ENCODE peak calls at places on chromosomes 3 and 15, in ten cellular contexts. M, C, I, V, P, S, L, T, D and N are unnamed samples.

GRCh38 chr3:149771652-149772271 is 19.5 kb upstream of the COMMD2 start:
- DNase-seq in T (peak; percentile 43), I (peak; percentile 59), L (peak; percentile 63), S (no peak), M (no peak), P (peak; percentile 44), V (peak; percentile 58), C (peak; percentile 57), D (no peak), N (no peak)

GRCh38 chr15:31268911-31269784 is 57.5 kb upstream of the KLF13 start:
- DNase-seq in C (peak; percentile 6), S (no peak), T (peak; percentile 46), P (peak; percentile 3), D (peak; percentile 66), M (no peak), V (no peak), L (peak; percentile 41), I (no peak), N (no peak)

GRCh38 chr15:70585707-70586034 is 177.7 kb downstream of the UACA start:
- DNase-seq in S (no peak), D (no peak), C (no peak), T (no peak), M (no peak), I (no peak), L (peak; percentile 27), V (no peak), P (no peak), N (no peak)

GRCh38 chr3:111747490-111747889 is 111.6 kb upstream of the PHLDB2 start:
- DNase-seq in I (no peak), S (no peak), P (no peak), D (no peak), T (no peak), V (peak; percentile 40), C (no peak), M (no peak), L (no peak), N (no peak)

GRCh38 chr3:195757371-195757770 is 36.6 kb downstream of the MUC20 start:
- DNase-seq in I (no peak), D (peak; percentile 54), V (peak; percentile 49), M (no peak), P (no peak), S (no peak), T (no peak), C (no peak), L (no peak), N (no peak)

GRCh38 chr3:39142067-39142466 is 11.3 kb downstream of the CSRNP1 start:
- DNase-seq in T (peak; percentile 73), M (no peak), P (peak; percentile 46), D (no peak), S (no peak), L (no peak), V (no peak), C (no peak), I (no peak), N (no peak)

GRCh38 chr3:15647629-15648167 is 46.2 kb downstream of the BTD start:
- DNase-seq in T (peak; percentile 54), L (no peak), M (no peak), I (no peak), P (no peak), D (no peak), S (peak; percentile 94), C (peak; percentile 74), V (peak; percentile 98), N (no peak)

GRCh38 chr15:32870240-32871033 is 152.6 kb downstream of the GREM1 start:
- DNase-seq in S (peak; percentile 60), I (no peak), M (no peak), P (no peak), L (no peak), T (peak; percentile 29), C (no peak), V (no peak), D (no peak), N (no peak)

GRCh38 chr3:139441656-139442055 is 34.7 kb downstream of the RBP2 start:
- DNase-seq in V (no peak), C (no peak), I (no peak), D (no peak), L (no peak), P (no peak), T (no peak), M (no peak), S (no peak), N (no peak)

GRCh38 chr3:171013822-171014748 is 12.4 kb downstream of the SLC2A2 start:
- DNase-seq in L (peak; percentile 73), V (no peak), I (no peak), P (no peak), T (no peak), S (no peak), D (no peak), C (no peak), M (no peak), N (no peak)

GRCh38 chr3:117052356-117052755 is 342.8 kb downstream of the TUSC7 start:
- DNase-seq in P (no peak), I (no peak), D (no peak), C (no peak), V (peak; percentile 76), L (no peak), T (no peak), M (no peak), S (no peak), N (no peak)

GRCh38 chr3:180179562-180179961 is 142.8 kb upstream of the PEX5L start:
- DNase-seq in I (no peak), V (no peak), L (no peak), M (no peak), C (no peak), S (no peak), D (no peak), P (no peak), T (no peak), N (no peak)

GRCh38 chr3:194035406-194036138 is 100.4 kb upstream of the HES1 start:
- DNase-seq in V (no peak), C (no peak), T (peak; percentile 86), P (no peak), L (no peak), D (no peak), S (no peak), M (no peak), I (no peak), N (no peak)

GRCh38 chr3:43995929-43996378 is 245.7 kb upstream of the TOPAZ1 start:
- DNase-seq in P (no peak), T (no peak), M (no peak), S (no peak), L (no peak), V (no peak), D (no peak), C (no peak), I (no peak), N (no peak)

GRCh38 chr3:171953300-171954022 is 85.9 kb upstream of the FNDC3B start:
- DNase-seq in L (no peak), M (no peak), V (no peak), D (no peak), C (no peak), T (no peak), P (no peak), S (no peak), I (no peak), N (no peak)

DNA sequence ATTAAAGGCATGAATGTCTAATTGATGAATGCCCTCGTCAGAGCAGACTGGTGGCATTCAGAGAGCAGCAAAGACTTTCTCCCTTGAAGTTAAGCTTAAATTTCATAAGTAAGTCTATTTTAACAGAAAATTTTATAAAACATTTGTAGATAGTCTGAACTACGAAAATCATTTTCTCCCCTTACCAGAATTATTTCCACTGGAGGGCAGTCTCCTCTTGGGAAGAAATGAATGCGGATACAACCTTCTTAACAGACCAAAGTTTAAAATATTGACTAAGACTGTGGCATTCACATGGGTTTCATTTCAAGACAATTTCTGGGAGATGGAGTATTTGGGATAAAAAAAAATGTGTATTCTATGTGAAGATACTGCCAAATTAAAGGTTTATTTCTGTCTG is 669.0 kb downstream of the FHIT start:
- DNase-seq in D (no peak), C (no peak), T (no peak), P (no peak), L (no peak), S (no peak), M (no peak), I (no peak), V (no peak), N (no peak)
- TF ChIP-seq CTCF in D (no peak), C (no peak), T (no peak), P (no peak), L (peak; percentile 39), S (no peak), M (peak; percentile 42), I (no peak), V (no peak), N (peak; percentile 23)

DNA sequence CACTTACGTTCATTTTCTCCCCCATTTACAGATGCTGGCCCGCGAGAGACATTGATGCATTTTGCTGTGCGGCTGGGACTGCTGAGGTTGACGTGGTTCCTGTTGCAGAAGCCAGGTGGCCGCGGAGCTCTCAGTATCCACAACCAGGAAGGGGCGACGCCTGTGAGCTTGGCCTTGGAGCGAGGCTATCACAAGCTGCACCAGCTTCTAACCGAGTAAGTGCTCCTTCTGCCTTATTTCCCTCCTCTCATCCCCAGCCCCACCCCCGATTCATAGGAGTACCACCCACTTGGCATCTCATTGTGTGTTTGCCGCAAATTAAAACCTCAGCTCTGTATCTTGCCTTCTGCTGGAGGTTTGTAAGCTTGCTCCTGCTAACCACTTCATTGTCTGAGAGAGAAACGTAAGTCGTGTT is 163.3 kb downstream of the AKAP13 start:
- DNase-seq in P (peak; percentile 83), C (peak; percentile 78), S (no peak), M (peak; percentile 74), L (peak; percentile 62), V (peak; percentile 43), I (peak; percentile 73), T (peak; percentile 89), D (peak; percentile 92), N (no peak)
- TF ChIP-seq POLR2A in P (peak; percentile 31), C (no peak), S (no peak), M (no peak), L (peak; percentile 45), V (no peak), I (no peak), T (peak; percentile 69), D (no peak), N (no peak)

GRCh38 chr15:52439470-52439869 is 89.2 kb downstream of the MYO5A start:
- DNase-seq in C (no peak), P (no peak), S (no peak), T (no peak), D (no peak), V (no peak), L (no peak), I (no peak), M (no peak), N (no peak)
- H3K36me3 ChIP-seq in C (no peaks in the 10 kb centered on the region), P (no peaks in the 10 kb centered on the region), S (no peaks in the 10 kb centered on the region), T (no peaks in the 10 kb centered on the region), D (no peaks in the 10 kb centered on the region), V (no peaks in the 10 kb centered on the region), L (no peaks in the 10 kb centered on the region), I (no peaks in the 10 kb centered on the region), M (no peaks in the 10 kb centered on the region), N (no peaks in the 10 kb centered on the region)

DNA sequence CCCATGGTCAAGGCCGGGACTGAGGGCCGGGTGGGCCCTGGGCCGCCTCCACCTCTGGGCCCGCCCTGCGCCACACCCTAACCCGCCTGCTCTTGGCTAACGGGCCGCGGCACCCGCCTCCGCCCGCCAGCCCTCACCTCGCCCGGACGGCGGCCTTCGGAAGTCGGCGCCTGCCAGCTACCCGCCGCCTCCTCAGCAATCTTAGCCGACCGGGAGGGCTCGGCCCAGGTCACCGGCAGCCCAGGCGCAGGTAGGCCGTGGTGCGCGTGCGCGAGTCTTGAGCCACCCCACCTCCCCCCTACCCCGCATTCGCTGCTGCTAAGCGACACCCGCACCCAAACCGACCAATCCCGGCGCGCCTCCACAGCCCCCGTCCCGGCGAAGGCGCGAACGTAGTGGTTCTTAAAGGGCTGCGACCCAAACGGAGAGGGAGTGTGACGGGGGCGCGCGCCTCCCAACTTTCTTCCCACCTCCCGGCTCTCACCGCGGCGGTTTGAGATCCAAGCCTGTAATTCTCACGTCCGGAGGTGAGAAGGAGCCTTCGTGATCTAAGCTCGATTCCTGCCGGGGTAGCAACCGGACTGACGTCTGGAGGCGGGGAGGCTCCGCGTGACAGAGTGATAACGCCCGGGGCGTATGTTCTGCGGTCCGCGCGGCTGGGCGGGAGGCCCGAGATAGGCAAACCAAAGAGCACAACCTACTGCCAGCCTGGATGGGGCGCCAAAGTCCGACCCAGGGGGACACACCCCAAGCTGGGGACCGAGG is at the start of gene SEC22C:
- DNase-seq in I (peak; percentile 96), T (peak; percentile 95), M (peak; percentile 98), D (peak; percentile 98), S (peak; percentile 73), V (peak; percentile 94), C (peak; percentile 97), P (peak; percentile 96), L (peak; percentile 98), N (peak; percentile 83)
- TF ChIP-seq CTCF in I (no peak), T (peak; percentile 23), M (peak; percentile 30), D (peak; percentile 54), S (peak; percentile 66), V (no peak), C (no peak), P (no peak), L (no peak), N (no peak)